ENCODE peak calls at places on chromosomes 2 and 18, in ten cellular contexts. X is gastrocnemius medialis, A is Peyer's patch, Q is uterus, V is sigmoid colon, Z is heart left ventricle, N is stomach, Y is A549, H is body of pancreas, E is HepG2. F is an unnamed sample.

GRCh38 chr2:35688298-35688697 is 667.3 kb upstream of the CRIM1 start:
- DNase-seq in N (no peak), Q (no peak), Y (no peak), E (no peak), H (no peak), A (no peak), X (no peak), Z (no peak), V (no peak), F (no peak)

GRCh38 chr2:120559401-120559800 is 176.3 kb upstream of the GLI2 start:
- DNase-seq in E (no peak), H (no peak), V (no peak), N (no peak), Y (no peak), X (no peak), A (peak; percentile 2), Z (no peak), Q (no peak), F (no peak)

GRCh38 chr2:71671203-71671602 is 217.8 kb downstream of the DYSF start:
- DNase-seq in Z (no peak), N (no peak), H (no peak), E (no peak), X (no peak), V (no peak), Y (no peak), A (no peak), Q (no peak), F (no peak)

GRCh38 chr2:88838165-88838635 is 146.7 kb downstream of the RPIA start:
- DNase-seq in A (no peak), N (no peak), V (no peak), X (no peak), E (no peak), Y (no peak), H (no peak), Z (no peak), Q (no peak), F (no peak)

GRCh38 chr2:118810766-118811165 is 36.7 kb downstream of the EN1 start:
- DNase-seq in E (no peak), Z (no peak), H (no peak), Q (no peak), N (no peak), Y (no peak), X (no peak), A (no peak), V (no peak), F (no peak)

GRCh38 chr2:120780402-120780801 is 44.7 kb downstream of the GLI2 start:
- DNase-seq in N (no peak), X (no peak), Z (no peak), H (no peak), Q (no peak), E (no peak), Y (no peak), A (no peak), V (no peak), F (no peak)

GRCh38 chr2:64402876-64403275 is 51.1 kb upstream of the LGALSL start:
- DNase-seq in Z (no peak), E (no peak), Y (no peak), H (no peak), N (no peak), A (no peak), Q (peak; percentile 23), V (no peak), X (peak; percentile 57), F (no peak)

GRCh38 chr2:207533609-207534008 is 3.8 kb downstream of the CREB1 start:
- DNase-seq in Q (no peak), A (no peak), N (no peak), Z (no peak), X (no peak), Y (no peak), V (no peak), H (no peak), E (no peak), F (no peak)

GRCh38 chr2:218021536-218022071 is 18.8 kb upstream of the TNS1 start:
- DNase-seq in Z (peak; percentile 88), N (no peak), X (peak; percentile 93), Y (no peak), V (peak; percentile 69), E (no peak), A (peak; percentile 32), H (peak; percentile 13), Q (no peak), F (no peak)

GRCh38 chr18:48453330-48454063 is 44.3 kb upstream of the ZBTB7C start:
- DNase-seq in H (no peak), N (no peak), Q (no peak), Y (no peak), X (no peak), A (peak; percentile 67), E (no peak), V (no peak), Z (no peak), F (no peak)

GRCh38 chr2:149431337-149431736 is 101.0 kb downstream of the LYPD6 start:
- DNase-seq in H (no peak), Z (no peak), X (no peak), E (no peak), A (no peak), Q (no peak), Y (no peak), V (no peak), N (no peak), F (no peak)
- H3K4me3 ChIP-seq in H (no peak overlapping the region), Z (no peak overlapping the region), X (no peak overlapping the region), E (no peak overlapping the region), A (no peak overlapping the region), Q (no peak overlapping the region), Y (no peak overlapping the region), V (no peak overlapping the region), N (no peak overlapping the region), F (no peak overlapping the region)

GRCh38 chr2:98444436-98445166 is at the start of gene INPP4A:
- DNase-seq in Q (peak; percentile 63), H (peak; percentile 80), N (peak; percentile 78), A (peak; percentile 86), V (peak; percentile 85), E (peak; percentile 66), Z (peak; percentile 84), X (peak; percentile 56), Y (peak; percentile 66), F (no peak)

GRCh38 chr2:98448441-98449145 is 3.9 kb downstream of the INPP4A start:
- DNase-seq in A (no peak), N (no peak), E (no peak), Y (no peak), Z (no peak), V (no peak), H (no peak), X (no peak), Q (no peak), F (no peak)

GRCh38 chr2:98445167-98445522 is 487 bp downstream of the INPP4A start:
- DNase-seq in V (no peak), X (no peak), Q (no peak), Y (no peak), Z (peak; percentile 37), N (no peak), E (no peak), A (no peak), H (peak; percentile 25), F (no peak)

GRCh38 chr2:98446850-98447249 is 2.2 kb downstream of the INPP4A start:
- DNase-seq in E (no peak), Y (no peak), V (no peak), A (no peak), X (no peak), H (no peak), Z (no peak), Q (no peak), N (no peak), F (no peak)

GRCh38 chr2:98445708-98446577 is 1.3 kb downstream of the INPP4A start:
- DNase-seq in E (no peak), H (no peak), Z (peak; percentile 22), V (no peak), X (no peak), N (no peak), Y (no peak), A (no peak), Q (no peak), F (no peak)
- TF ChIP-seq POLR2A in E (no peak), H (no peak), Z (no peak), V (no peak), X (no peak), N (no peak), Y (no peak), A (no peak), Q (no peak), F (peak; percentile 14)

DNA sequence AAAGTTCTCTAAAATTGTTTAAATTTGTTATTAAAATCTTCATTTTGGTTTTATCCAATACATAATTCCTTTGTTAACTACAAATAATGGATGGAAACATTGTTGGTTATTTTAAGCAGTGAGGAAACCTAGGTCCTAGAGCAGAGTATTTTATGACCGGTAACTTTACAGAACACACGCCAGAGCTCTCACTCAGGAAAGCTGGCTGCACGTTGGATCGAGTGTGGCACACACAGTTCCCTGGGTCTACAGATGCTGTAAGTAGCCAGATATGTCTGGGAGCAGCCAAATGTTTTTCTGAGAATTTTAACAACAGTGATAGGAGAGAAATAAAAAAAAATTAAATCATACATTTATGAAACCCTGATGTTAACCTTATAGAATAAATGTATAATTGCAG is 264.4 kb downstream of the ZNF407 start:
- DNase-seq in E (no peak), X (peak; percentile 23), Y (no peak), Q (no peak), V (peak; percentile 81), A (no peak), N (no peak), Z (peak; percentile 72), H (no peak), F (no peak)
- H3K4me3 ChIP-seq in E (no peak overlapping the region), X (no peak overlapping the region), Y (no peak overlapping the region), Q (no peak overlapping the region), V (no peak overlapping the region), A (no peak overlapping the region), N (no peak overlapping the region), Z (peak overlapping the region; percentile 1), H (no peak overlapping the region), F (no peak overlapping the region)

GRCh38 chr2:178496049-178496448 is 15.8 kb downstream of the PLEKHA3 start:
- DNase-seq in N (no peak), V (no peak), H (no peak), Z (no peak), Y (no peak), E (no peak), X (no peak), A (no peak), Q (no peak), F (no peak)

GRCh38 chr2:178502751-178503150 is 22.5 kb downstream of the PLEKHA3 start:
- DNase-seq in E (no peak), N (no peak), Y (no peak), Q (no peak), A (no peak), X (no peak), H (no peak), Z (no peak), V (no peak), F (no peak)

GRCh38 chr2:178499640-178500039 is 19.4 kb downstream of the PLEKHA3 start:
- DNase-seq in Q (no peak), H (no peak), Y (no peak), X (no peak), E (no peak), A (no peak), Z (no peak), N (no peak), V (no peak), F (no peak)

DNA sequence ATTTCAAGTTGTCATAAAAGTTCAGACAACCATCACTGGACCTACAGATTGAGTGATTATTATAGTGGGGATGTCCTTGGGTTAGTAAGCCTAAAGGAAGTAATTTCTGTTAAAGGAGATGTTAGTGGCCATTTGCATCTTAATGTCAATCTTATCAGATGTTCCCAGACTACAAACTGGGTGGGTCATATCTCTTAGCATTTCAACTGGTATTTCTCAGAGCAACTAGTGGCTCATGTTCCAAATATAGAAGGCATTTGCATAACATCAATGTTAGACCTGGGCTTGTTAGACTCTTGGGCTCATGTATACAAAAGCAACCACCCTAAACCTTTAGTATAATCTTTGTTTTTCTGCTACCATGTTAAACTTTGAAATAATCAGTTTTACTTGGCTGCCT is 17.9 kb downstream of the PLEKHA3 start:
- DNase-seq in E (no peak), V (no peak), Y (no peak), N (no peak), Q (no peak), A (no peak), X (no peak), Z (no peak), H (no peak), F (no peak)
- TF ChIP-seq POLR2A in E (no peak), V (no peak), Y (no peak), N (no peak), Q (no peak), A (no peak), X (no peak), Z (no peak), H (no peak), F (no peak)